ENCODE peak calls at places on chromosomes 16 and 17, in eight cellular contexts. P is AG04450; G is nephron progenitor cell; N is activated T-helper 1 cell treated with Interleukin-2 at 50 U/mL for 16 hours; A is T follicular helper cell; Z is amniotic stem cell; V is stimulated activated CD8-positive, alpha-beta memory T cell treated with anti-CD3 and anti-CD28 coated beads, Interleukin-12 subunit alpha, Interleukin-12 subunit beta, amount 100 ng/mL, for 1 hour; Y is RWPE2. T is an unnamed sample.

GRCh38 chr16:81748476-81749198 is 30.5 kb upstream of the PLCG2 start:
- DNase-seq in P (no peak), G (peak), N (no peak), A (no peak), Z (no peak), V (no peak), Y (no peak), T (no peak)

GRCh38 chr17:5897320-5897911 is 172.8 kb upstream of the WSCD1 start:
- DNase-seq in P (no peak), G (no peak), N (no peak), A (no peak), Z (no peak), V (no peak), Y (no peak), T (no peak)

GRCh38 chr17:65794572-65794971 is 233.1 kb upstream of the AXIN2 start:
- DNase-seq in P (no peak), G (peak), N (no peak), A (no peak), Z (no peak), V (no peak), Y (no peak), T (no peak)

GRCh38 chr17:61140386-61140785 is 259.3 kb upstream of the TBX2 start:
- DNase-seq in P (no peak), G (no peak), N (no peak), A (no peak), Z (no peak), V (no peak), Y (no peak), T (no peak)

GRCh38 chr16:30375830-30376229 is 1.2 kb downstream of the MYL11 start:
- DNase-seq in P (no peak), G (no peak), N (no peak), A (no peak), Z (no peak), V (no peak), Y (no peak), T (no peak)

GRCh38 chr16:87203060-87203656 is 114.0 kb downstream of the C16orf95 start:
- DNase-seq in P (peak), G (peak), N (no peak), A (no peak), Z (peak), V (peak), Y (no peak), T (peak)

GRCh38 chr17:75392559-75392958 is 12.9 kb downstream of the GRB2 start:
- DNase-seq in P (no peak), G (no peak), N (no peak), A (no peak), Z (no peak), V (no peak), Y (no peak), T (no peak)

GRCh38 chr16:54936979-54937672 is 6.5 kb downstream of the IRX5 start:
- DNase-seq in P (no peak), G (peak), N (no peak), A (no peak), Z (no peak), V (no peak), Y (no peak), T (no peak)

GRCh38 chr17:60496051-60496450 is 30.0 kb downstream of the APPBP2 start:
- DNase-seq in P (no peak), G (no peak), N (no peak), A (no peak), Z (no peak), V (no peak), Y (no peak), T (no peak)

GRCh38 chr17:50689251-50689650 is 18.5 kb downstream of the ANKRD40 start:
- DNase-seq in P (no peak), G (no peak), N (no peak), A (no peak), Z (no peak), V (no peak), Y (no peak), T (no peak)

GRCh38 chr17:78342438-78343098 is 17.3 kb downstream of the SOCS3 start:
- DNase-seq in P (no peak), G (no peak), N (no peak), A (no peak), Z (peak), V (no peak), Y (no peak), T (no peak)

T was measured in AG09319.